ENCODE peak calls at places on chromosomes 2 and 18, in eight cellular contexts. W is lower lobe of right lung; R is stimulated activated CD8-positive, alpha-beta memory T cell treated with anti-CD3 and anti-CD28 coated beads, Interleukin-4, amount 100 ng/mL, for 1 hour; K is memory B cell; F is psoas muscle; I is HS-5; S is NCI-H446 treated with DMSO at 0.1 percent for 48 hours; V is stomach. E is an unnamed sample.

GRCh38 chr2:18498531-18498930 is 61.9 kb downstream of the RDH14 start:
- DNase-seq in K (no peak), I (no peak), F (no peak), W (no peak), S (no peak), V (no peak), R (no peak), E (no peak)

GRCh38 chr2:188524519-188525113 is 232.9 kb downstream of the GULP1 start:
- DNase-seq in V (peak; percentile 27), R (no peak), F (no peak), K (no peak), I (peak; percentile 56), W (no peak), S (peak; percentile 34), E (peak; percentile 19)

GRCh38 chr2:47094519-47095155 is 60.5 kb downstream of the STPG4 start:
- DNase-seq in K (no peak), R (no peak), W (no peak), I (no peak), S (no peak), F (no peak), V (no peak), E (no peak)

GRCh38 chr18:58730618-58731017 is 59.4 kb downstream of the MALT1 start:
- DNase-seq in I (no peak), V (no peak), S (no peak), W (no peak), R (no peak), F (no peak), K (no peak), E (no peak)

GRCh38 chr2:130183500-130184373 is 1.7 kb downstream of the MZT2B start:
- DNase-seq in I (no peak), S (no peak), W (no peak), R (no peak), V (no peak), K (no peak), F (peak; percentile 32), E (no peak)

GRCh38 chr18:2883137-2883671 is 36.4 kb downstream of the EMILIN2 start:
- DNase-seq in I (no peak), S (no peak), R (no peak), K (no peak), W (no peak), F (no peak), V (no peak), E (no peak)

GRCh38 chr18:65754121-65754520 is 3.3 kb downstream of the CDH7 start:
- DNase-seq in K (no peak), W (no peak), V (no peak), S (peak; percentile 45), I (peak; percentile 15), F (no peak), R (no peak), E (peak; percentile 87)

GRCh38 chr18:70195852-70196434 is 9.5 kb downstream of the RTTN start:
- DNase-seq in V (no peak), W (no peak), K (no peak), F (no peak), I (no peak), S (peak; percentile 2), R (no peak), E (no peak)

GRCh38 chr2:234564719-234565118 is 67.8 kb upstream of the ARL4C start:
- DNase-seq in S (peak; percentile 81), R (no peak), V (no peak), F (no peak), I (no peak), K (no peak), W (no peak), E (no peak)

GRCh38 chr18:37574113-37574512 is 8.5 kb upstream of the CELF4 start:
- DNase-seq in K (no peak), R (no peak), I (no peak), V (no peak), F (no peak), W (no peak), S (peak; percentile 41), E (no peak)

GRCh38 chr2:168596881-168597280 is 140.8 kb downstream of the CERS6 start:
- DNase-seq in S (no peak), R (no peak), W (no peak), F (no peak), K (no peak), I (no peak), V (no peak), E (no peak)

GRCh38 chr2:15725788-15726112 is 134.1 kb downstream of the DDX1 start:
- DNase-seq in V (no peak), R (no peak), I (no peak), S (no peak), F (no peak), K (no peak), W (no peak), E (no peak)

GRCh38 chr2:176102309-176102866 is 2.8 kb downstream of the HOXD12 start:
- DNase-seq in V (no peak), F (no peak), W (no peak), I (no peak), S (no peak), K (no peak), R (no peak), E (no peak)

GRCh38 chr2:54240515-54241219 is 15.4 kb downstream of the TSPYL6 start:
- DNase-seq in S (no peak), I (peak; percentile 38), F (peak; percentile 61), W (no peak), K (no peak), R (no peak), V (no peak), E (no peak)

GRCh38 chr2:3154694-3155093 is 222.9 kb downstream of the EIPR1 start:
- DNase-seq in R (no peak), K (no peak), I (no peak), V (no peak), S (no peak), W (no peak), F (no peak), E (no peak)

GRCh38 chr2:216698895-216699294 is 3.5 kb upstream of the IGFBP5 start:
- DNase-seq in S (peak; percentile 74), I (no peak), V (no peak), F (no peak), W (no peak), R (no peak), K (no peak), E (peak; percentile 68)

GRCh38 chr2:100235098-100235497 is 87.2 kb downstream of the LONRF2 start:
- DNase-seq in V (peak; percentile 25), F (no peak), R (no peak), I (no peak), K (peak; percentile 41), W (no peak), S (no peak), E (no peak)

GRCh38 chr2:219171231-219171651 is 1.4 kb upstream of the SLC23A3 start:
- DNase-seq in F (peak; percentile 66), R (no peak), V (no peak), S (no peak), W (no peak), K (peak; percentile 42), I (peak; percentile 41), E (no peak)

GRCh38 chr18:58754544-58755068 is 83.3 kb downstream of the MALT1 start:
- DNase-seq in F (no peak), W (peak; percentile 57), R (no peak), V (no peak), I (no peak), S (no peak), K (no peak), E (no peak)

GRCh38 chr2:122528061-122528460 is 772.6 kb downstream of the TSN start:
- DNase-seq in K (no peak), F (no peak), I (peak; percentile 39), R (no peak), V (no peak), W (no peak), S (no peak), E (no peak)

GRCh38 chr2:156457523-156458228 is 21.5 kb downstream of the GPD2 start:
- DNase-seq in V (no peak), F (no peak), K (no peak), S (no peak), I (no peak), R (no peak), W (no peak), E (no peak)

GRCh38 chr2:162821718-162822117 is 16.8 kb downstream of the KCNH7 start:
- DNase-seq in I (no peak), R (no peak), W (no peak), F (no peak), S (no peak), V (no peak), K (no peak), E (no peak)

GRCh38 chr2:64463784-64464183 is 9.8 kb downstream of the LGALSL start:
- DNase-seq in K (no peak), V (no peak), S (no peak), R (no peak), F (peak; percentile 30), W (no peak), I (peak; percentile 37), E (no peak)

GRCh38 chr2:127597046-127597983 is 48.6 kb upstream of the GPR17 start:
- DNase-seq in W (no peak), R (no peak), K (no peak), V (peak; percentile 17), S (no peak), I (no peak), F (no peak), E (no peak)

GRCh38 chr2:58146707-58147106 is 94.4 kb downstream of the FANCL start:
- DNase-seq in V (no peak), F (no peak), K (no peak), I (peak; percentile 39), S (no peak), W (no peak), R (no peak), E (no peak)

GRCh38 chr2:127582863-127583861 is 47.7 kb downstream of the MYO7B start:
- DNase-seq in I (no peak), W (no peak), K (no peak), F (no peak), V (peak; percentile 15), R (no peak), S (no peak), E (no peak)

GRCh38 chr18:56115072-56116038 is 523.0 kb downstream of the TXNL1 start:
- DNase-seq in K (no peak), S (no peak), R (no peak), I (no peak), F (no peak), W (no peak), V (no peak), E (no peak)

GRCh38 chr2:205193829-205194228 is 488.5 kb upstream of the NRP2 start:
- DNase-seq in F (no peak), V (no peak), W (no peak), I (no peak), R (no peak), S (no peak), K (no peak), E (no peak)

GRCh38 chr2:28322887-28323483 is 69.7 kb upstream of the FOSL2 start:
- DNase-seq in I (no peak), W (no peak), R (no peak), S (no peak), V (no peak), K (no peak), F (no peak), E (no peak)

GRCh38 chr18:12010187-12010802 is 29.0 kb downstream of the IMPA2 start:
- DNase-seq in F (no peak), K (no peak), V (peak; percentile 66), R (no peak), I (no peak), W (no peak), S (no peak), E (no peak)

GRCh38 chr18:25843791-25844190 is 246.6 kb downstream of the SS18 start:
- DNase-seq in F (no peak), V (no peak), R (no peak), S (no peak), I (no peak), W (no peak), K (no peak), E (no peak)

GRCh38 chr2:43798300-43798699 is 24.5 kb downstream of the DYNC2LI1 start:
- DNase-seq in K (no peak), R (no peak), F (no peak), W (no peak), V (no peak), S (no peak), I (no peak), E (no peak)

GRCh38 chr2:174574657-174575056 is 22.9 kb downstream of the WIPF1 start:
- DNase-seq in V (no peak), K (no peak), F (no peak), I (no peak), S (no peak), R (no peak), W (no peak), E (peak; percentile 13)

GRCh38 chr2:239125726-239126675 is 274.8 kb downstream of the HDAC4 start:
- DNase-seq in S (no peak), V (no peak), F (peak; percentile 7), W (no peak), K (no peak), I (no peak), R (no peak), E (no peak)